ENCODE peak calls at places on chromosomes 13 and 19, in five cellular contexts. Y is mesenteric fat pad, X is AG10803, K is HEK293T, E is AG04450. B is an unnamed sample.

GRCh38 chr19:4140237-4140711 is 13.2 kb upstream of the CREB3L3 start:
- DNase-seq in K (peak), X (peak), Y (no peak), E (peak), B (no peak)

GRCh38 chr13:89027694-89028306 is 1356.6 kb downstream of the SLITRK5 start:
- DNase-seq in X (no peak), K (no peak), Y (no peak), E (no peak), B (no peak)

GRCh38 chr19:16153582-16154336 is 10.3 kb downstream of the HSH2D start:
- DNase-seq in X (no peak), K (no peak), Y (no peak), E (no peak), B (no peak)

GRCh38 chr13:73306688-73307087 is 247.9 kb downstream of the KLF5 start:
- DNase-seq in E (no peak), Y (no peak), K (no peak), X (no peak), B (no peak)

GRCh38 chr13:21034602-21035190 is 26.7 kb downstream of the LATS2 start:
- DNase-seq in K (no peak), X (no peak), Y (no peak), E (no peak), B (no peak)

GRCh38 chr19:799076-799881 is 2.0 kb downstream of the PTBP1 start:
- DNase-seq in Y (no peak), E (no peak), X (peak), K (no peak), B (no peak)

GRCh38 chr19:6239401-6239844 is 40.4 kb downstream of the MLLT1 start:
- DNase-seq in Y (no peak), X (peak), K (no peak), E (no peak), B (no peak)

GRCh38 chr19:5913739-5914357 is at the start of gene CAPS:
- DNase-seq in X (peak), Y (no peak), K (no peak), E (no peak), B (no peak)

GRCh38 chr13:21483748-21484147 is 24.6 kb upstream of the ZDHHC20 start:
- DNase-seq in X (no peak), E (no peak), Y (no peak), K (no peak), B (no peak)

GRCh38 chr13:20465218-20465879 is 60.3 kb downstream of the CRYL1 start:
- DNase-seq in X (peak), E (no peak), Y (no peak), K (no peak), B (no peak)

GRCh38 chr13:48769107-48769704 is 115.5 kb downstream of the CYSLTR2 start:
- DNase-seq in K (peak), E (peak), X (peak), Y (no peak), B (no peak)

GRCh38 chr13:26280822-26281221 is 26.9 kb downstream of the CDK8 start:
- DNase-seq in K (no peak), E (no peak), X (no peak), Y (no peak), B (no peak)

GRCh38 chr13:40433577-40433976 is 232.9 kb downstream of the FOXO1 start:
- DNase-seq in Y (no peak), X (no peak), E (no peak), K (no peak), B (no peak)

GRCh38 chr19:4911786-4912672 is 2.7 kb downstream of the UHRF1 start:
- DNase-seq in E (peak), K (peak), Y (no peak), X (peak), B (peak)

GRCh38 chr13:114063545-114064515 is 68.6 kb downstream of the RASA3 start:
- DNase-seq in E (no peak), Y (no peak), K (no peak), X (peak), B (peak)

B was measured in coronary artery.